ENCODE peak calls at places on chromosomes 4 and X, in nine cellular contexts. One of them, this sample, is unnamed.

GRCh38 chr4:53929955-53930798 is 134.2 kb downstream of the CHIC2 start:
- DNase-seq in endothelial cell of umbilical vein: peak
- DNase-seq in thyroid gland: peak
- DNase-seq in tibial nerve: peak
- DNase-seq in ovary: peak
- DNase-seq in GM12878: peak
- DNase-seq in A549: peak
- DNase-seq in body of pancreas: peak
- DNase-seq in uterus: peak
- DNase-seq in this sample: peak

GRCh38 chr4:142473218-142473959 is 372.7 kb downstream of the INPP4B start:
- DNase-seq in tibial nerve: no peak
- DNase-seq in uterus: peak
- DNase-seq in body of pancreas: peak
- DNase-seq in A549: no peak
- DNase-seq in endothelial cell of umbilical vein: peak
- DNase-seq in thyroid gland: peak
- DNase-seq in GM12878: no peak
- DNase-seq in ovary: peak
- DNase-seq in this sample: no peak

GRCh38 chr4:101279377-101279871 is 67.9 kb downstream of the PPP3CA start:
- DNase-seq in ovary: no peak
- DNase-seq in A549: no peak
- DNase-seq in uterus: peak
- DNase-seq in GM12878: no peak
- DNase-seq in endothelial cell of umbilical vein: peak
- DNase-seq in tibial nerve: peak
- DNase-seq in thyroid gland: no peak
- DNase-seq in body of pancreas: peak
- DNase-seq in this sample: no peak

GRCh38 chrX:5458300-5458699 is 770.4 kb downstream of the NLGN4X start:
- DNase-seq in endothelial cell of umbilical vein: no peak
- DNase-seq in tibial nerve: no peak
- DNase-seq in thyroid gland: no peak
- DNase-seq in uterus: no peak
- DNase-seq in A549: no peak
- DNase-seq in ovary: no peak
- DNase-seq in body of pancreas: no peak
- DNase-seq in GM12878: no peak
- DNase-seq in this sample: no peak

GRCh38 chrX:104566921-104567501 is 1.0 kb downstream of the IL1RAPL2 start:
- DNase-seq in GM12878: no peak
- DNase-seq in uterus: no peak
- DNase-seq in thyroid gland: peak
- DNase-seq in A549: no peak
- DNase-seq in ovary: no peak
- DNase-seq in endothelial cell of umbilical vein: no peak
- DNase-seq in tibial nerve: no peak
- DNase-seq in body of pancreas: no peak
- DNase-seq in this sample: no peak

GRCh38 chr4:40811886-40812857 is 62.4 kb downstream of the NSUN7 start:
- DNase-seq in thyroid gland: no peak
- DNase-seq in tibial nerve: no peak
- DNase-seq in ovary: no peak
- DNase-seq in A549: no peak
- DNase-seq in GM12878: no peak
- DNase-seq in uterus: no peak
- DNase-seq in endothelial cell of umbilical vein: no peak
- DNase-seq in body of pancreas: no peak
- DNase-seq in this sample: no peak

GRCh38 chr4:90113881-90114457 is 13.2 kb upstream of the CCSER1 start:
- DNase-seq in tibial nerve: no peak
- DNase-seq in A549: no peak
- DNase-seq in GM12878: no peak
- DNase-seq in endothelial cell of umbilical vein: no peak
- DNase-seq in body of pancreas: no peak
- DNase-seq in uterus: no peak
- DNase-seq in ovary: no peak
- DNase-seq in thyroid gland: no peak
- DNase-seq in this sample: no peak

GRCh38 chr4:175946472-175947116 is 119.0 kb upstream of the WDR17 start:
- DNase-seq in GM12878: no peak
- DNase-seq in endothelial cell of umbilical vein: peak
- DNase-seq in A549: no peak
- DNase-seq in thyroid gland: no peak
- DNase-seq in ovary: no peak
- DNase-seq in tibial nerve: no peak
- DNase-seq in uterus: no peak
- DNase-seq in body of pancreas: no peak
- DNase-seq in this sample: no peak

GRCh38 chr4:123816462-123816861 is 419.9 kb downstream of the SPRY1 start:
- DNase-seq in ovary: no peak
- DNase-seq in body of pancreas: no peak
- DNase-seq in A549: no peak
- DNase-seq in thyroid gland: no peak
- DNase-seq in tibial nerve: no peak
- DNase-seq in endothelial cell of umbilical vein: no peak
- DNase-seq in GM12878: no peak
- DNase-seq in uterus: no peak
- DNase-seq in this sample: no peak

GRCh38 chrX:111869639-111870034 is 6.3 kb upstream of the TRPC5OS start:
- DNase-seq in uterus: no peak
- DNase-seq in ovary: no peak
- DNase-seq in tibial nerve: peak
- DNase-seq in GM12878: peak
- DNase-seq in endothelial cell of umbilical vein: peak
- DNase-seq in thyroid gland: peak
- DNase-seq in body of pancreas: peak
- DNase-seq in A549: peak
- DNase-seq in this sample: no peak

GRCh38 chr4:3724319-3725231 is 41.6 kb upstream of the ADRA2C start:
- DNase-seq in endothelial cell of umbilical vein: no peak
- DNase-seq in body of pancreas: no peak
- DNase-seq in tibial nerve: no peak
- DNase-seq in A549: no peak
- DNase-seq in thyroid gland: no peak
- DNase-seq in uterus: no peak
- DNase-seq in GM12878: no peak
- DNase-seq in ovary: peak
- DNase-seq in this sample: no peak

GRCh38 chrX:49844622-49845021 is 15.5 kb downstream of the PAGE4 start:
- DNase-seq in uterus: no peak
- DNase-seq in tibial nerve: no peak
- DNase-seq in GM12878: no peak
- DNase-seq in endothelial cell of umbilical vein: no peak
- DNase-seq in A549: no peak
- DNase-seq in ovary: no peak
- DNase-seq in thyroid gland: no peak
- DNase-seq in body of pancreas: no peak
- DNase-seq in this sample: no peak

GRCh38 chr4:165991325-165992180 is 118.5 kb downstream of the TLL1 start:
- DNase-seq in GM12878: no peak
- DNase-seq in body of pancreas: no peak
- DNase-seq in thyroid gland: no peak
- DNase-seq in tibial nerve: no peak
- DNase-seq in endothelial cell of umbilical vein: no peak
- DNase-seq in uterus: no peak
- DNase-seq in ovary: no peak
- DNase-seq in A549: no peak
- DNase-seq in this sample: no peak

GRCh38 chr4:25827373-25827772 is 35.4 kb downstream of the SEL1L3 start:
- DNase-seq in uterus: no peak
- DNase-seq in ovary: no peak
- DNase-seq in tibial nerve: peak
- DNase-seq in GM12878: no peak
- DNase-seq in thyroid gland: no peak
- DNase-seq in endothelial cell of umbilical vein: no peak
- DNase-seq in body of pancreas: no peak
- DNase-seq in A549: no peak
- DNase-seq in this sample: peak

GRCh38 chrX:30643313-30643821 is 9.9 kb upstream of the GK start:
- DNase-seq in GM12878: no peak
- DNase-seq in endothelial cell of umbilical vein: no peak
- DNase-seq in A549: no peak
- DNase-seq in thyroid gland: no peak
- DNase-seq in body of pancreas: no peak
- DNase-seq in uterus: no peak
- DNase-seq in tibial nerve: no peak
- DNase-seq in ovary: no peak
- DNase-seq in this sample: no peak

GRCh38 chr4:55272576-55272975 is 73.5 kb upstream of the SRD5A3 start:
- DNase-seq in tibial nerve: no peak
- DNase-seq in A549: no peak
- DNase-seq in thyroid gland: no peak
- DNase-seq in ovary: no peak
- DNase-seq in uterus: no peak
- DNase-seq in endothelial cell of umbilical vein: no peak
- DNase-seq in GM12878: no peak
- DNase-seq in body of pancreas: no peak
- DNase-seq in this sample: no peak

GRCh38 chr4:141304346-141304745 is 83.7 kb downstream of the ZNF330 start:
- DNase-seq in ovary: no peak
- DNase-seq in tibial nerve: no peak
- DNase-seq in thyroid gland: no peak
- DNase-seq in GM12878: no peak
- DNase-seq in uterus: no peak
- DNase-seq in endothelial cell of umbilical vein: no peak
- DNase-seq in body of pancreas: no peak
- DNase-seq in A549: no peak
- DNase-seq in this sample: no peak

GRCh38 chr4:128424524-128425195 is 137.0 kb upstream of the PGRMC2 start:
- DNase-seq in endothelial cell of umbilical vein: no peak
- DNase-seq in ovary: no peak
- DNase-seq in thyroid gland: no peak
- DNase-seq in uterus: no peak
- DNase-seq in tibial nerve: peak
- DNase-seq in A549: no peak
- DNase-seq in GM12878: no peak
- DNase-seq in body of pancreas: no peak
- DNase-seq in this sample: no peak

GRCh38 chrX:51496501-51497291 is at the start of gene NUDT11:
- DNase-seq in thyroid gland: peak
- DNase-seq in tibial nerve: peak
- DNase-seq in body of pancreas: peak
- DNase-seq in A549: peak
- DNase-seq in endothelial cell of umbilical vein: peak
- DNase-seq in ovary: peak
- DNase-seq in GM12878: no peak
- DNase-seq in uterus: peak
- DNase-seq in this sample: no peak
- H3K4me3 ChIP-seq in thyroid gland: no peak
- H3K4me3 ChIP-seq in tibial nerve: peak
- H3K4me3 ChIP-seq in body of pancreas: peak
- H3K4me3 ChIP-seq in A549: peak
- H3K4me3 ChIP-seq in endothelial cell of umbilical vein: peak
- H3K4me3 ChIP-seq in ovary: peak
- H3K4me3 ChIP-seq in GM12878: no peak
- H3K4me3 ChIP-seq in uterus: peak
- H3K4me3 ChIP-seq in this sample: peak

GRCh38 chr4:7928711-7929505 is 10.8 kb downstream of the AFAP1 start:
- DNase-seq in body of pancreas: no peak
- DNase-seq in thyroid gland: peak
- DNase-seq in endothelial cell of umbilical vein: no peak
- DNase-seq in GM12878: no peak
- DNase-seq in ovary: no peak
- DNase-seq in tibial nerve: no peak
- DNase-seq in uterus: no peak
- DNase-seq in A549: no peak
- DNase-seq in this sample: peak
- TF ChIP-seq CTCF in body of pancreas: no peak
- TF ChIP-seq CTCF in thyroid gland: peak
- TF ChIP-seq CTCF in endothelial cell of umbilical vein: no peak
- TF ChIP-seq CTCF in GM12878: peak
- TF ChIP-seq CTCF in ovary: no peak
- TF ChIP-seq CTCF in tibial nerve: no peak
- TF ChIP-seq CTCF in uterus: peak
- TF ChIP-seq CTCF in A549: peak
- TF ChIP-seq CTCF in this sample: no peak

DNA sequence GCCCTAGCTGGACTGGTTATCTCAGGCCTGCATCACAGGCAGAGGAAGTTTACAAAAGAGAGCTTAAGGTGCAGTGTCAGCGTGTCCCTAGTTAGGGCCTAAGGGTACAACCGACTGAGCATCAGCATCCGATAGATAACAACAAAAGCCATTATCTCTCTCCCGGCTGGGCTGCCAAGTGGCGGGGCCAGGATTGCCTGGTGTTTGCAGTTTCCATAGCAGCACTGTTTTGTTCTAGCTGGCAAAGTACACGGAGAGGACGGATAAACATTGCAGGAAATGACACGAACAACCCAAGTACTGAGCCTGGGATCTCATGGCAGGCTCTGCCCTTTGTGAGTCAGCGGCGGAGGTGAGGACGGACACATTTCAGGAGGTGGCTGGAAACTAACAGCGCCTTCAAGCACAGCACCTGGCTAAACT is 104.7 kb upstream of the NOCT start:
- DNase-seq in tibial nerve: peak
- DNase-seq in A549: peak
- DNase-seq in uterus: peak
- DNase-seq in endothelial cell of umbilical vein: peak
- DNase-seq in body of pancreas: peak
- DNase-seq in ovary: peak
- DNase-seq in thyroid gland: peak
- DNase-seq in GM12878: no peak
- DNase-seq in this sample: peak
- TF ChIP-seq POLR2A in tibial nerve: no peak
- TF ChIP-seq POLR2A in A549: no peak
- TF ChIP-seq POLR2A in uterus: no peak
- TF ChIP-seq POLR2A in endothelial cell of umbilical vein: no peak
- TF ChIP-seq POLR2A in body of pancreas: peak
- TF ChIP-seq POLR2A in ovary: no peak
- TF ChIP-seq POLR2A in thyroid gland: no peak
- TF ChIP-seq POLR2A in GM12878: no peak
- TF ChIP-seq POLR2A in this sample: no peak

GRCh38 chrX:129983575-129984131 is 1.2 kb downstream of the BCORL1 start:
- DNase-seq in ovary: peak
- DNase-seq in thyroid gland: peak
- DNase-seq in body of pancreas: peak
- DNase-seq in A549: peak
- DNase-seq in GM12878: no peak
- DNase-seq in tibial nerve: peak
- DNase-seq in endothelial cell of umbilical vein: no peak
- DNase-seq in uterus: peak
- DNase-seq in this sample: no peak

GRCh38 chrX:129981752-129982299 is 609 bp upstream of the BCORL1 start:
- DNase-seq in endothelial cell of umbilical vein: no peak
- DNase-seq in A549: no peak
- DNase-seq in ovary: no peak
- DNase-seq in tibial nerve: no peak
- DNase-seq in GM12878: no peak
- DNase-seq in uterus: peak
- DNase-seq in body of pancreas: no peak
- DNase-seq in thyroid gland: no peak
- DNase-seq in this sample: no peak

GRCh38 chrX:129984196-129984962 is 1.9 kb downstream of the BCORL1 start:
- DNase-seq in GM12878: no peak
- DNase-seq in endothelial cell of umbilical vein: no peak
- DNase-seq in ovary: peak
- DNase-seq in body of pancreas: peak
- DNase-seq in tibial nerve: peak
- DNase-seq in uterus: peak
- DNase-seq in A549: peak
- DNase-seq in thyroid gland: peak
- DNase-seq in this sample: no peak

GRCh38 chrX:129981207-129981553 is 1.3 kb upstream of the BCORL1 start:
- DNase-seq in tibial nerve: peak
- DNase-seq in ovary: no peak
- DNase-seq in body of pancreas: no peak
- DNase-seq in uterus: no peak
- DNase-seq in thyroid gland: no peak
- DNase-seq in A549: no peak
- DNase-seq in GM12878: no peak
- DNase-seq in endothelial cell of umbilical vein: no peak
- DNase-seq in this sample: no peak

GRCh38 chrX:129982300-129983246 is at the start of gene BCORL1:
- DNase-seq in ovary: peak
- DNase-seq in A549: peak
- DNase-seq in body of pancreas: peak
- DNase-seq in GM12878: peak
- DNase-seq in thyroid gland: peak
- DNase-seq in endothelial cell of umbilical vein: peak
- DNase-seq in tibial nerve: peak
- DNase-seq in uterus: peak
- DNase-seq in this sample: peak
- H3K4me3 ChIP-seq in ovary: peak
- H3K4me3 ChIP-seq in A549: no peak
- H3K4me3 ChIP-seq in body of pancreas: peak
- H3K4me3 ChIP-seq in GM12878: peak
- H3K4me3 ChIP-seq in thyroid gland: no peak
- H3K4me3 ChIP-seq in endothelial cell of umbilical vein: peak
- H3K4me3 ChIP-seq in tibial nerve: no peak
- H3K4me3 ChIP-seq in uterus: no peak
- H3K4me3 ChIP-seq in this sample: no peak

This sample was measured in lower leg skin.